ENCODE peak calls at places on chromosomes 6 and 20, in eight cellular contexts. One of them, this sample, is unnamed.

GRCh38 chr20:52838510-52839241 is 133.5 kb upstream of the TSHZ2 start:
- DNase-seq in tibial nerve: no peak
- DNase-seq in transverse colon: no peak
- DNase-seq in ovary: no peak
- DNase-seq in A549: no peak
- DNase-seq in K562: no peak
- DNase-seq in stomach: no peak
- DNase-seq in sigmoid colon: no peak
- DNase-seq in this sample: no peak

GRCh38 chr20:24734139-24734538 is 214.9 kb upstream of the CST7 start:
- DNase-seq in tibial nerve: no peak
- DNase-seq in ovary: no peak
- DNase-seq in transverse colon: no peak
- DNase-seq in stomach: no peak
- DNase-seq in sigmoid colon: no peak
- DNase-seq in A549: no peak
- DNase-seq in K562: no peak
- DNase-seq in this sample: peak

GRCh38 chr20:50282592-50283241 is 92.1 kb downstream of the CEBPB start:
- DNase-seq in transverse colon: no peak
- DNase-seq in stomach: no peak
- DNase-seq in K562: peak
- DNase-seq in sigmoid colon: no peak
- DNase-seq in A549: no peak
- DNase-seq in tibial nerve: no peak
- DNase-seq in ovary: no peak
- DNase-seq in this sample: no peak

GRCh38 chr6:37082390-37082789 is 76.9 kb downstream of the FGD2 start:
- DNase-seq in tibial nerve: no peak
- DNase-seq in transverse colon: no peak
- DNase-seq in ovary: no peak
- DNase-seq in sigmoid colon: no peak
- DNase-seq in A549: no peak
- DNase-seq in stomach: no peak
- DNase-seq in K562: no peak
- DNase-seq in this sample: no peak

GRCh38 chr6:7107578-7108195 is at the start of gene RREB1:
- DNase-seq in K562: peak
- DNase-seq in tibial nerve: peak
- DNase-seq in ovary: peak
- DNase-seq in sigmoid colon: peak
- DNase-seq in transverse colon: peak
- DNase-seq in stomach: peak
- DNase-seq in A549: peak
- DNase-seq in this sample: peak

GRCh38 chr20:58794510-58795180 is 56.1 kb downstream of the GNAS-AS1 start:
- DNase-seq in stomach: no peak
- DNase-seq in A549: no peak
- DNase-seq in transverse colon: no peak
- DNase-seq in sigmoid colon: no peak
- DNase-seq in tibial nerve: no peak
- DNase-seq in K562: no peak
- DNase-seq in ovary: no peak
- DNase-seq in this sample: no peak

GRCh38 chr6:37513155-37513554 is 13.5 kb upstream of the CCDC167 start:
- DNase-seq in A549: no peak
- DNase-seq in tibial nerve: no peak
- DNase-seq in K562: no peak
- DNase-seq in sigmoid colon: no peak
- DNase-seq in transverse colon: no peak
- DNase-seq in stomach: no peak
- DNase-seq in ovary: no peak
- DNase-seq in this sample: no peak

GRCh38 chr6:122014961-122015360 is 384.5 kb upstream of the HSF2 start:
- DNase-seq in sigmoid colon: no peak
- DNase-seq in tibial nerve: no peak
- DNase-seq in transverse colon: no peak
- DNase-seq in A549: no peak
- DNase-seq in stomach: no peak
- DNase-seq in K562: no peak
- DNase-seq in ovary: no peak
- DNase-seq in this sample: no peak

GRCh38 chr6:145704153-145704781 is 31.1 kb downstream of the EPM2A start:
- DNase-seq in sigmoid colon: no peak
- DNase-seq in ovary: no peak
- DNase-seq in A549: no peak
- DNase-seq in K562: no peak
- DNase-seq in tibial nerve: no peak
- DNase-seq in stomach: no peak
- DNase-seq in transverse colon: no peak
- DNase-seq in this sample: no peak

GRCh38 chr20:40966516-40967185 is 62.0 kb upstream of the TOP1 start:
- DNase-seq in ovary: no peak
- DNase-seq in stomach: peak
- DNase-seq in transverse colon: no peak
- DNase-seq in sigmoid colon: peak
- DNase-seq in A549: no peak
- DNase-seq in K562: no peak
- DNase-seq in tibial nerve: no peak
- DNase-seq in this sample: no peak

GRCh38 chr20:40962733-40963504 is 65.7 kb upstream of the TOP1 start:
- DNase-seq in tibial nerve: peak
- DNase-seq in ovary: peak
- DNase-seq in stomach: peak
- DNase-seq in A549: peak
- DNase-seq in K562: peak
- DNase-seq in sigmoid colon: peak
- DNase-seq in transverse colon: peak
- DNase-seq in this sample: peak

GRCh38 chr20:40963505-40963845 is 65.1 kb upstream of the TOP1 start:
- DNase-seq in transverse colon: no peak
- DNase-seq in ovary: no peak
- DNase-seq in stomach: peak
- DNase-seq in A549: no peak
- DNase-seq in sigmoid colon: peak
- DNase-seq in tibial nerve: no peak
- DNase-seq in K562: no peak
- DNase-seq in this sample: no peak

GRCh38 chr20:40965671-40966070 is 63.0 kb upstream of the TOP1 start:
- DNase-seq in K562: no peak
- DNase-seq in A549: no peak
- DNase-seq in ovary: no peak
- DNase-seq in stomach: peak
- DNase-seq in sigmoid colon: peak
- DNase-seq in tibial nerve: no peak
- DNase-seq in transverse colon: no peak
- DNase-seq in this sample: no peak

DNA sequence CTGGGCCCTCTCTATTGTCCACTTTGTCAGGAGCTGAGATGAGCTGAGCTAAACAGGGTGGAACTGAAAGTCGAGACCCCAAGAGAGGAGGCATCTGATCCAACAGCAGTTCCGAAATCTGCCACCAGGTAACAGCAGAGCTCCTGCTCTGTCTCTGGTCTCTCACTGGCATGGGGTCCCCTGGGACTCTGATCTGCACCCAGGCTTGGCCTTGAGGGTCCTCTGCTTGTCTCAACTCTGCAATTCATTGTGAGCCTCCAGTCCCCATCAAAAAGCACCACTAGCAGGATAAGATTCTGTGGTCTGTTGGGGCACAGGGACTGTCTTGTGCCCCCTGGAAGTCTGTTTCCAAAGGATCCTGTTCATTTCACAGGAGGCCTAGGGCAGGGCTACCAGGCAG is 62.5 kb upstream of the TOP1 start:
- DNase-seq in stomach: peak
- DNase-seq in ovary: no peak
- DNase-seq in sigmoid colon: peak
- DNase-seq in transverse colon: no peak
- DNase-seq in A549: no peak
- DNase-seq in K562: no peak
- DNase-seq in tibial nerve: no peak
- DNase-seq in this sample: no peak
- TF ChIP-seq EP300 in stomach: no peak
- TF ChIP-seq EP300 in ovary: no peak
- TF ChIP-seq EP300 in sigmoid colon: no peak
- TF ChIP-seq EP300 in transverse colon: no peak
- TF ChIP-seq EP300 in A549: no peak
- TF ChIP-seq EP300 in K562: no peak
- TF ChIP-seq EP300 in tibial nerve: no peak
- TF ChIP-seq EP300 in this sample: no peak

GRCh38 chr6:152185158-152185574 is 377.7 kb downstream of the ESR1 start:
- DNase-seq in ovary: no peak
- DNase-seq in K562: no peak
- DNase-seq in transverse colon: no peak
- DNase-seq in tibial nerve: no peak
- DNase-seq in sigmoid colon: no peak
- DNase-seq in stomach: no peak
- DNase-seq in A549: no peak
- DNase-seq in this sample: no peak
- TF ChIP-seq EP300 in ovary: no peak
- TF ChIP-seq EP300 in K562: no peak
- TF ChIP-seq EP300 in transverse colon: no peak
- TF ChIP-seq EP300 in tibial nerve: no peak
- TF ChIP-seq EP300 in sigmoid colon: no peak
- TF ChIP-seq EP300 in stomach: no peak
- TF ChIP-seq EP300 in A549: no peak
- TF ChIP-seq EP300 in this sample: no peak

DNA sequence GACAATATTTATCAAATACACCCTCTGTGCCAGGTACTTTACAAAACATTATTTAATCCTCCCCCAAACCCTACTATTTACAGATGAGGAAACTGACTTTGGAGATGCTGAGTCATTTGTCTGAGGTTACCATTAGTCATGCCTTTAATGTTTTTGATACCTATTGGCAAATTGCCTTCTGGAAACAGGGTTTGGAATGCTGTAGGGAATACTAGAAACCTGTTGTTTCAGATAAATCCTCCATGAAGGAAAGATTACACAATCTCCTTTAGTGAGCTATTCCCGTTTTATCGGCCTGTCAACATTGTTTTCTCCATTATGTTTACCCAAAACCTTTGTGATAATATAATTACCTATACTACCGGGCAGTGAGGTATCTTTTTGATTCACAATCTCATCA is 93.6 kb upstream of the ADGRF1 start:
- DNase-seq in sigmoid colon: no peak
- DNase-seq in K562: peak
- DNase-seq in ovary: no peak
- DNase-seq in transverse colon: no peak
- DNase-seq in tibial nerve: no peak
- DNase-seq in A549: peak
- DNase-seq in stomach: no peak
- DNase-seq in this sample: no peak
- TF ChIP-seq EP300 in sigmoid colon: no peak
- TF ChIP-seq EP300 in K562: peak
- TF ChIP-seq EP300 in ovary: no peak
- TF ChIP-seq EP300 in transverse colon: no peak
- TF ChIP-seq EP300 in tibial nerve: no peak
- TF ChIP-seq EP300 in A549: peak
- TF ChIP-seq EP300 in stomach: no peak
- TF ChIP-seq EP300 in this sample: peak

GRCh38 chr6:111254779-111255166 is 167.5 kb downstream of the SLC16A10 start:
- DNase-seq in A549: no peak
- DNase-seq in tibial nerve: no peak
- DNase-seq in ovary: no peak
- DNase-seq in stomach: no peak
- DNase-seq in K562: no peak
- DNase-seq in sigmoid colon: no peak
- DNase-seq in transverse colon: no peak
- DNase-seq in this sample: no peak
- TF ChIP-seq EP300 in A549: no peak
- TF ChIP-seq EP300 in tibial nerve: no peak
- TF ChIP-seq EP300 in ovary: no peak
- TF ChIP-seq EP300 in stomach: no peak
- TF ChIP-seq EP300 in K562: no peak
- TF ChIP-seq EP300 in sigmoid colon: no peak
- TF ChIP-seq EP300 in transverse colon: no peak
- TF ChIP-seq EP300 in this sample: no peak

GRCh38 chr6:136567688-136568087 is 17.5 kb upstream of the MAP7 start:
- DNase-seq in stomach: no peak
- DNase-seq in ovary: no peak
- DNase-seq in transverse colon: no peak
- DNase-seq in tibial nerve: no peak
- DNase-seq in sigmoid colon: no peak
- DNase-seq in K562: no peak
- DNase-seq in A549: no peak
- DNase-seq in this sample: no peak

GRCh38 chr6:136566851-136567250 is 16.6 kb upstream of the MAP7 start:
- DNase-seq in tibial nerve: no peak
- DNase-seq in K562: no peak
- DNase-seq in A549: no peak
- DNase-seq in stomach: no peak
- DNase-seq in sigmoid colon: no peak
- DNase-seq in transverse colon: no peak
- DNase-seq in ovary: no peak
- DNase-seq in this sample: no peak

GRCh38 chr6:136564170-136564569 is 13.9 kb upstream of the MAP7 start:
- DNase-seq in sigmoid colon: no peak
- DNase-seq in K562: no peak
- DNase-seq in A549: no peak
- DNase-seq in tibial nerve: no peak
- DNase-seq in transverse colon: no peak
- DNase-seq in ovary: no peak
- DNase-seq in stomach: no peak
- DNase-seq in this sample: no peak

GRCh38 chr6:136568129-136568528 is 17.9 kb upstream of the MAP7 start:
- DNase-seq in tibial nerve: no peak
- DNase-seq in stomach: no peak
- DNase-seq in K562: no peak
- DNase-seq in ovary: no peak
- DNase-seq in transverse colon: no peak
- DNase-seq in A549: no peak
- DNase-seq in sigmoid colon: no peak
- DNase-seq in this sample: no peak

GRCh38 chr6:136566007-136566487 is 15.8 kb upstream of the MAP7 start:
- DNase-seq in K562: peak
- DNase-seq in transverse colon: peak
- DNase-seq in stomach: peak
- DNase-seq in A549: no peak
- DNase-seq in ovary: no peak
- DNase-seq in sigmoid colon: no peak
- DNase-seq in tibial nerve: no peak
- DNase-seq in this sample: no peak
- TF ChIP-seq EP300 in K562: no peak
- TF ChIP-seq EP300 in transverse colon: peak
- TF ChIP-seq EP300 in stomach: no peak
- TF ChIP-seq EP300 in A549: no peak
- TF ChIP-seq EP300 in ovary: no peak
- TF ChIP-seq EP300 in sigmoid colon: no peak
- TF ChIP-seq EP300 in tibial nerve: no peak
- TF ChIP-seq EP300 in this sample: no peak

DNA sequence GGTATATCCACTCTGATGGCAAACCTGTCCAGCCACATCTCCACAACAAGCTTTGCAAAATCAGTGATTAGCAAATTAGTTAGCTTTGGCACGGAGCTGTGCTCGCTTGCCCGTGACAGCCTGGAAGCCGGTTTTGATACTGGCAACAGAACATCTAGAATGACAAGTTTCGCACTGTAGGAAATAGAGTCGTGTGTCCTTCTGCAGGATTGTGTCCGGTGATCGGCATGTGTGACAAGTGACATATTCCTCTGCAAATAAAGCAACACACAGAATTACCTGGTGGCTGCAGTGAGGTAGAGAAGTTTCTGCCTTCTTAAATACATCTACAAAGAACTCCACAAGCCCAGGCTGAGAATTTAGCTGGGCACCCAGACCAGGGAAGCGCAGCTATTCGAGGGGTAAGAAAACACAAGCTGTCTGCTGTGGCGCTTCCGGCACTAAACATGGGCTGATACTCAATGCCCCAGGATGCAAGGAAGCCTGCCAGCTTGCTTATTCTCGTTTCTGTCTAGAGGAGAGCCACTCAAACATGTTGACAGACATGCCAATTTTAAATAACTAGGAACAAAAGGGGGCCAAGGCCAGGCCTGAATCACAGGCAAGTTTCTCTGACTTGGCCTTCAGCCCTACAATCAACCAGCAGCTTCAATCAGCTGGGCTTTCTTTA is 22.3 kb downstream of the EIF2S2 start:
- DNase-seq in K562: no peak
- DNase-seq in stomach: peak
- DNase-seq in transverse colon: no peak
- DNase-seq in A549: no peak
- DNase-seq in ovary: no peak
- DNase-seq in tibial nerve: no peak
- DNase-seq in sigmoid colon: peak
- DNase-seq in this sample: no peak
- TF ChIP-seq EP300 in K562: no peak
- TF ChIP-seq EP300 in stomach: no peak
- TF ChIP-seq EP300 in transverse colon: no peak
- TF ChIP-seq EP300 in A549: no peak
- TF ChIP-seq EP300 in ovary: no peak
- TF ChIP-seq EP300 in tibial nerve: no peak
- TF ChIP-seq EP300 in sigmoid colon: no peak
- TF ChIP-seq EP300 in this sample: no peak